ENCODE peak calls at places on chromosomes 11 and 22, in ten cellular contexts. One of them, this sample, is unnamed.

GRCh38 chr11:128610765-128611617 is 23.6 kb upstream of the ETS1 start:
- DNase-seq in ACHN: no peak
- DNase-seq in HuH-7: no peak
- DNase-seq in thoracic aorta: no peak
- DNase-seq in NCI-H1694 treated with DMSO at 0.1 percent for 48 hours: no peak
- DNase-seq in kidney tubule cell: no peak
- DNase-seq in activated T-helper 9 cell treated with anti-CD3 and anti-CD28 coated beads, Interleukin-2, amount 50 U/mL, for 16 hours: no peak
- DNase-seq in Peyer's patch: peak; percentile 91
- DNase-seq in activated T-helper 1 cell treated with anti-CD3 and anti-CD28 coated beads, Interleukin-12 subunit alpha, Interleukin-12 subunit beta, Interleukin-2, Interleukin-4 antibody, amounts not matched to agents 30 ng/mL and 10 ng/mL and 1 ng/mL, durations not matched to agents 14 hours and 24 hours and 36 hours: peak; percentile 33
- DNase-seq in OCI-M1: no peak
- DNase-seq in this sample: no peak

GRCh38 chr11:65539401-65540289 is 14.8 kb downstream of the SCYL1 start:
- DNase-seq in ACHN: no peak
- DNase-seq in HuH-7: no peak
- DNase-seq in thoracic aorta: no peak
- DNase-seq in NCI-H1694 treated with DMSO at 0.1 percent for 48 hours: peak; percentile 40
- DNase-seq in kidney tubule cell: peak; percentile 64
- DNase-seq in activated T-helper 9 cell treated with anti-CD3 and anti-CD28 coated beads, Interleukin-2, amount 50 U/mL, for 16 hours: peak; percentile 31
- DNase-seq in Peyer's patch: peak; percentile 73
- DNase-seq in activated T-helper 1 cell treated with anti-CD3 and anti-CD28 coated beads, Interleukin-12 subunit alpha, Interleukin-12 subunit beta, Interleukin-2, Interleukin-4 antibody, amounts not matched to agents 30 ng/mL and 10 ng/mL and 1 ng/mL, durations not matched to agents 14 hours and 24 hours and 36 hours: no peak
- DNase-seq in OCI-M1: no peak
- DNase-seq in this sample: peak; percentile 81

GRCh38 chr11:134655189-134655937 is 243.3 kb upstream of the B3GAT1 start:
- DNase-seq in ACHN: no peak
- DNase-seq in HuH-7: no peak
- DNase-seq in thoracic aorta: no peak
- DNase-seq in NCI-H1694 treated with DMSO at 0.1 percent for 48 hours: no peak
- DNase-seq in kidney tubule cell: no peak
- DNase-seq in activated T-helper 9 cell treated with anti-CD3 and anti-CD28 coated beads, Interleukin-2, amount 50 U/mL, for 16 hours: no peak
- DNase-seq in Peyer's patch: no peak
- DNase-seq in activated T-helper 1 cell treated with anti-CD3 and anti-CD28 coated beads, Interleukin-12 subunit alpha, Interleukin-12 subunit beta, Interleukin-2, Interleukin-4 antibody, amounts not matched to agents 30 ng/mL and 10 ng/mL and 1 ng/mL, durations not matched to agents 14 hours and 24 hours and 36 hours: no peak
- DNase-seq in OCI-M1: no peak
- DNase-seq in this sample: no peak

GRCh38 chr22:22928666-22929380 is 41.2 kb downstream of the IGLL5 start:
- DNase-seq in ACHN: no peak
- DNase-seq in HuH-7: no peak
- DNase-seq in thoracic aorta: no peak
- DNase-seq in NCI-H1694 treated with DMSO at 0.1 percent for 48 hours: no peak
- DNase-seq in kidney tubule cell: peak; percentile 16
- DNase-seq in activated T-helper 9 cell treated with anti-CD3 and anti-CD28 coated beads, Interleukin-2, amount 50 U/mL, for 16 hours: no peak
- DNase-seq in Peyer's patch: peak; percentile 84
- DNase-seq in activated T-helper 1 cell treated with anti-CD3 and anti-CD28 coated beads, Interleukin-12 subunit alpha, Interleukin-12 subunit beta, Interleukin-2, Interleukin-4 antibody, amounts not matched to agents 30 ng/mL and 10 ng/mL and 1 ng/mL, durations not matched to agents 14 hours and 24 hours and 36 hours: peak; percentile 75
- DNase-seq in OCI-M1: peak; percentile 42
- DNase-seq in this sample: peak; percentile 40

GRCh38 chr22:24200616-24201212 is 19.4 kb downstream of the SUSD2 start:
- DNase-seq in ACHN: peak; percentile 24
- DNase-seq in HuH-7: no peak
- DNase-seq in thoracic aorta: no peak
- DNase-seq in NCI-H1694 treated with DMSO at 0.1 percent for 48 hours: no peak
- DNase-seq in kidney tubule cell: peak; percentile 66
- DNase-seq in activated T-helper 9 cell treated with anti-CD3 and anti-CD28 coated beads, Interleukin-2, amount 50 U/mL, for 16 hours: no peak
- DNase-seq in Peyer's patch: no peak
- DNase-seq in activated T-helper 1 cell treated with anti-CD3 and anti-CD28 coated beads, Interleukin-12 subunit alpha, Interleukin-12 subunit beta, Interleukin-2, Interleukin-4 antibody, amounts not matched to agents 30 ng/mL and 10 ng/mL and 1 ng/mL, durations not matched to agents 14 hours and 24 hours and 36 hours: no peak
- DNase-seq in OCI-M1: no peak
- DNase-seq in this sample: peak; percentile 65

GRCh38 chr11:65920035-65920802 is 993 bp downstream of the DRAP1 start:
- DNase-seq in ACHN: peak; percentile 9
- DNase-seq in HuH-7: no peak
- DNase-seq in thoracic aorta: no peak
- DNase-seq in NCI-H1694 treated with DMSO at 0.1 percent for 48 hours: no peak
- DNase-seq in kidney tubule cell: no peak
- DNase-seq in activated T-helper 9 cell treated with anti-CD3 and anti-CD28 coated beads, Interleukin-2, amount 50 U/mL, for 16 hours: no peak
- DNase-seq in Peyer's patch: no peak
- DNase-seq in activated T-helper 1 cell treated with anti-CD3 and anti-CD28 coated beads, Interleukin-12 subunit alpha, Interleukin-12 subunit beta, Interleukin-2, Interleukin-4 antibody, amounts not matched to agents 30 ng/mL and 10 ng/mL and 1 ng/mL, durations not matched to agents 14 hours and 24 hours and 36 hours: no peak
- DNase-seq in OCI-M1: no peak
- DNase-seq in this sample: peak; percentile 39

GRCh38 chr11:45104006-45104789 is 42.2 kb upstream of the PRDM11 start:
- DNase-seq in ACHN: no peak
- DNase-seq in HuH-7: no peak
- DNase-seq in thoracic aorta: no peak
- DNase-seq in NCI-H1694 treated with DMSO at 0.1 percent for 48 hours: no peak
- DNase-seq in kidney tubule cell: no peak
- DNase-seq in activated T-helper 9 cell treated with anti-CD3 and anti-CD28 coated beads, Interleukin-2, amount 50 U/mL, for 16 hours: no peak
- DNase-seq in Peyer's patch: no peak
- DNase-seq in activated T-helper 1 cell treated with anti-CD3 and anti-CD28 coated beads, Interleukin-12 subunit alpha, Interleukin-12 subunit beta, Interleukin-2, Interleukin-4 antibody, amounts not matched to agents 30 ng/mL and 10 ng/mL and 1 ng/mL, durations not matched to agents 14 hours and 24 hours and 36 hours: no peak
- DNase-seq in OCI-M1: no peak
- DNase-seq in this sample: no peak

GRCh38 chr11:12893787-12894672 is 115.1 kb upstream of the RASSF10 start:
- DNase-seq in ACHN: peak; percentile 67
- DNase-seq in HuH-7: peak; percentile 35
- DNase-seq in thoracic aorta: no peak
- DNase-seq in NCI-H1694 treated with DMSO at 0.1 percent for 48 hours: peak; percentile 47
- DNase-seq in kidney tubule cell: peak; percentile 61
- DNase-seq in activated T-helper 9 cell treated with anti-CD3 and anti-CD28 coated beads, Interleukin-2, amount 50 U/mL, for 16 hours: peak; percentile 6
- DNase-seq in Peyer's patch: no peak
- DNase-seq in activated T-helper 1 cell treated with anti-CD3 and anti-CD28 coated beads, Interleukin-12 subunit alpha, Interleukin-12 subunit beta, Interleukin-2, Interleukin-4 antibody, amounts not matched to agents 30 ng/mL and 10 ng/mL and 1 ng/mL, durations not matched to agents 14 hours and 24 hours and 36 hours: peak; percentile 18
- DNase-seq in OCI-M1: peak; percentile 62
- DNase-seq in this sample: peak; percentile 67

GRCh38 chr22:22748297-22748743 is 103.9 kb downstream of the GGTLC2 start:
- DNase-seq in ACHN: peak; percentile 35
- DNase-seq in HuH-7: peak; percentile 44
- DNase-seq in thoracic aorta: no peak
- DNase-seq in NCI-H1694 treated with DMSO at 0.1 percent for 48 hours: peak; percentile 35
- DNase-seq in kidney tubule cell: peak; percentile 49
- DNase-seq in activated T-helper 9 cell treated with anti-CD3 and anti-CD28 coated beads, Interleukin-2, amount 50 U/mL, for 16 hours: no peak
- DNase-seq in Peyer's patch: peak; percentile 63
- DNase-seq in activated T-helper 1 cell treated with anti-CD3 and anti-CD28 coated beads, Interleukin-12 subunit alpha, Interleukin-12 subunit beta, Interleukin-2, Interleukin-4 antibody, amounts not matched to agents 30 ng/mL and 10 ng/mL and 1 ng/mL, durations not matched to agents 14 hours and 24 hours and 36 hours: no peak
- DNase-seq in OCI-M1: peak; percentile 82
- DNase-seq in this sample: peak; percentile 64

GRCh38 chr11:57248780-57249383 is 11.8 kb upstream of the APLNR start:
- DNase-seq in ACHN: peak; percentile 38
- DNase-seq in HuH-7: peak; percentile 59
- DNase-seq in thoracic aorta: peak; percentile 5
- DNase-seq in NCI-H1694 treated with DMSO at 0.1 percent for 48 hours: peak; percentile 43
- DNase-seq in kidney tubule cell: peak; percentile 56
- DNase-seq in activated T-helper 9 cell treated with anti-CD3 and anti-CD28 coated beads, Interleukin-2, amount 50 U/mL, for 16 hours: no peak
- DNase-seq in Peyer's patch: no peak
- DNase-seq in activated T-helper 1 cell treated with anti-CD3 and anti-CD28 coated beads, Interleukin-12 subunit alpha, Interleukin-12 subunit beta, Interleukin-2, Interleukin-4 antibody, amounts not matched to agents 30 ng/mL and 10 ng/mL and 1 ng/mL, durations not matched to agents 14 hours and 24 hours and 36 hours: no peak
- DNase-seq in OCI-M1: peak; percentile 87
- DNase-seq in this sample: peak; percentile 69

GRCh38 chr11:62671272-62671603 is 235 bp upstream of the UQCC3 start:
- DNase-seq in ACHN: peak; percentile 24
- DNase-seq in HuH-7: no peak
- DNase-seq in thoracic aorta: no peak
- DNase-seq in NCI-H1694 treated with DMSO at 0.1 percent for 48 hours: no peak
- DNase-seq in kidney tubule cell: no peak
- DNase-seq in activated T-helper 9 cell treated with anti-CD3 and anti-CD28 coated beads, Interleukin-2, amount 50 U/mL, for 16 hours: peak; percentile 24
- DNase-seq in Peyer's patch: no peak
- DNase-seq in activated T-helper 1 cell treated with anti-CD3 and anti-CD28 coated beads, Interleukin-12 subunit alpha, Interleukin-12 subunit beta, Interleukin-2, Interleukin-4 antibody, amounts not matched to agents 30 ng/mL and 10 ng/mL and 1 ng/mL, durations not matched to agents 14 hours and 24 hours and 36 hours: no peak
- DNase-seq in OCI-M1: no peak
- DNase-seq in this sample: no peak

GRCh38 chr11:28169816-28170215 is 61.6 kb downstream of the METTL15 start:
- DNase-seq in ACHN: no peak
- DNase-seq in HuH-7: no peak
- DNase-seq in thoracic aorta: no peak
- DNase-seq in NCI-H1694 treated with DMSO at 0.1 percent for 48 hours: no peak
- DNase-seq in kidney tubule cell: peak; percentile 1
- DNase-seq in activated T-helper 9 cell treated with anti-CD3 and anti-CD28 coated beads, Interleukin-2, amount 50 U/mL, for 16 hours: no peak
- DNase-seq in Peyer's patch: no peak
- DNase-seq in activated T-helper 1 cell treated with anti-CD3 and anti-CD28 coated beads, Interleukin-12 subunit alpha, Interleukin-12 subunit beta, Interleukin-2, Interleukin-4 antibody, amounts not matched to agents 30 ng/mL and 10 ng/mL and 1 ng/mL, durations not matched to agents 14 hours and 24 hours and 36 hours: no peak
- DNase-seq in OCI-M1: peak; percentile 21
- DNase-seq in this sample: no peak

GRCh38 chr11:118227865-118228785 is 3.3 kb upstream of the JAML start:
- DNase-seq in ACHN: no peak
- DNase-seq in HuH-7: no peak
- DNase-seq in thoracic aorta: no peak
- DNase-seq in NCI-H1694 treated with DMSO at 0.1 percent for 48 hours: no peak
- DNase-seq in kidney tubule cell: no peak
- DNase-seq in activated T-helper 9 cell treated with anti-CD3 and anti-CD28 coated beads, Interleukin-2, amount 50 U/mL, for 16 hours: no peak
- DNase-seq in Peyer's patch: peak; percentile 38
- DNase-seq in activated T-helper 1 cell treated with anti-CD3 and anti-CD28 coated beads, Interleukin-12 subunit alpha, Interleukin-12 subunit beta, Interleukin-2, Interleukin-4 antibody, amounts not matched to agents 30 ng/mL and 10 ng/mL and 1 ng/mL, durations not matched to agents 14 hours and 24 hours and 36 hours: no peak
- DNase-seq in OCI-M1: peak; percentile 83
- DNase-seq in this sample: no peak

GRCh38 chr22:11598492-11599440 is 3929.2 kb upstream of the OR11H1 start:
- DNase-seq in ACHN: no peak
- DNase-seq in HuH-7: no peak
- DNase-seq in thoracic aorta: no peak
- DNase-seq in NCI-H1694 treated with DMSO at 0.1 percent for 48 hours: no peak
- DNase-seq in kidney tubule cell: no peak
- DNase-seq in activated T-helper 9 cell treated with anti-CD3 and anti-CD28 coated beads, Interleukin-2, amount 50 U/mL, for 16 hours: no peak
- DNase-seq in Peyer's patch: no peak
- DNase-seq in activated T-helper 1 cell treated with anti-CD3 and anti-CD28 coated beads, Interleukin-12 subunit alpha, Interleukin-12 subunit beta, Interleukin-2, Interleukin-4 antibody, amounts not matched to agents 30 ng/mL and 10 ng/mL and 1 ng/mL, durations not matched to agents 14 hours and 24 hours and 36 hours: no peak
- DNase-seq in OCI-M1: no peak
- DNase-seq in this sample: no peak

GRCh38 chr11:84720706-84721402 is 906.3 kb downstream of the DLG2 start:
- DNase-seq in ACHN: no peak
- DNase-seq in HuH-7: no peak
- DNase-seq in thoracic aorta: no peak
- DNase-seq in NCI-H1694 treated with DMSO at 0.1 percent for 48 hours: no peak
- DNase-seq in kidney tubule cell: no peak
- DNase-seq in activated T-helper 9 cell treated with anti-CD3 and anti-CD28 coated beads, Interleukin-2, amount 50 U/mL, for 16 hours: no peak
- DNase-seq in Peyer's patch: no peak
- DNase-seq in activated T-helper 1 cell treated with anti-CD3 and anti-CD28 coated beads, Interleukin-12 subunit alpha, Interleukin-12 subunit beta, Interleukin-2, Interleukin-4 antibody, amounts not matched to agents 30 ng/mL and 10 ng/mL and 1 ng/mL, durations not matched to agents 14 hours and 24 hours and 36 hours: no peak
- DNase-seq in OCI-M1: no peak
- DNase-seq in this sample: no peak

GRCh38 chr22:32044913-32045312 is 1.9 kb downstream of the SLC5A1 start:
- DNase-seq in ACHN: no peak
- DNase-seq in HuH-7: no peak
- DNase-seq in thoracic aorta: no peak
- DNase-seq in NCI-H1694 treated with DMSO at 0.1 percent for 48 hours: no peak
- DNase-seq in kidney tubule cell: no peak
- DNase-seq in activated T-helper 9 cell treated with anti-CD3 and anti-CD28 coated beads, Interleukin-2, amount 50 U/mL, for 16 hours: no peak
- DNase-seq in Peyer's patch: no peak
- DNase-seq in activated T-helper 1 cell treated with anti-CD3 and anti-CD28 coated beads, Interleukin-12 subunit alpha, Interleukin-12 subunit beta, Interleukin-2, Interleukin-4 antibody, amounts not matched to agents 30 ng/mL and 10 ng/mL and 1 ng/mL, durations not matched to agents 14 hours and 24 hours and 36 hours: no peak
- DNase-seq in OCI-M1: no peak
- DNase-seq in this sample: peak; percentile 30

GRCh38 chr11:47593934-47594855 is at the start of gene C1QTNF4:
- DNase-seq in ACHN: no peak
- DNase-seq in HuH-7: no peak
- DNase-seq in thoracic aorta: no peak
- DNase-seq in NCI-H1694 treated with DMSO at 0.1 percent for 48 hours: no peak
- DNase-seq in kidney tubule cell: no peak
- DNase-seq in activated T-helper 9 cell treated with anti-CD3 and anti-CD28 coated beads, Interleukin-2, amount 50 U/mL, for 16 hours: no peak
- DNase-seq in Peyer's patch: no peak
- DNase-seq in activated T-helper 1 cell treated with anti-CD3 and anti-CD28 coated beads, Interleukin-12 subunit alpha, Interleukin-12 subunit beta, Interleukin-2, Interleukin-4 antibody, amounts not matched to agents 30 ng/mL and 10 ng/mL and 1 ng/mL, durations not matched to agents 14 hours and 24 hours and 36 hours: no peak
- DNase-seq in OCI-M1: no peak
- DNase-seq in this sample: no peak

GRCh38 chr11:129331217-129331616 is 44.4 kb upstream of the BARX2 start:
- DNase-seq in ACHN: no peak
- DNase-seq in HuH-7: no peak
- DNase-seq in thoracic aorta: no peak
- DNase-seq in NCI-H1694 treated with DMSO at 0.1 percent for 48 hours: no peak
- DNase-seq in kidney tubule cell: no peak
- DNase-seq in activated T-helper 9 cell treated with anti-CD3 and anti-CD28 coated beads, Interleukin-2, amount 50 U/mL, for 16 hours: no peak
- DNase-seq in Peyer's patch: no peak
- DNase-seq in activated T-helper 1 cell treated with anti-CD3 and anti-CD28 coated beads, Interleukin-12 subunit alpha, Interleukin-12 subunit beta, Interleukin-2, Interleukin-4 antibody, amounts not matched to agents 30 ng/mL and 10 ng/mL and 1 ng/mL, durations not matched to agents 14 hours and 24 hours and 36 hours: no peak
- DNase-seq in OCI-M1: no peak
- DNase-seq in this sample: peak; percentile 48

GRCh38 chr22:22578702-22579424 is 19.8 kb upstream of the PRAME start:
- DNase-seq in ACHN: peak; percentile 46
- DNase-seq in HuH-7: no peak
- DNase-seq in thoracic aorta: no peak
- DNase-seq in NCI-H1694 treated with DMSO at 0.1 percent for 48 hours: no peak
- DNase-seq in kidney tubule cell: peak; percentile 83
- DNase-seq in activated T-helper 9 cell treated with anti-CD3 and anti-CD28 coated beads, Interleukin-2, amount 50 U/mL, for 16 hours: no peak
- DNase-seq in Peyer's patch: no peak
- DNase-seq in activated T-helper 1 cell treated with anti-CD3 and anti-CD28 coated beads, Interleukin-12 subunit alpha, Interleukin-12 subunit beta, Interleukin-2, Interleukin-4 antibody, amounts not matched to agents 30 ng/mL and 10 ng/mL and 1 ng/mL, durations not matched to agents 14 hours and 24 hours and 36 hours: no peak
- DNase-seq in OCI-M1: no peak
- DNase-seq in this sample: no peak

GRCh38 chr22:30866811-30867271 is 101.7 kb downstream of the MORC2 start:
- DNase-seq in ACHN: no peak
- DNase-seq in HuH-7: peak; percentile 49
- DNase-seq in thoracic aorta: no peak
- DNase-seq in NCI-H1694 treated with DMSO at 0.1 percent for 48 hours: no peak
- DNase-seq in kidney tubule cell: no peak
- DNase-seq in activated T-helper 9 cell treated with anti-CD3 and anti-CD28 coated beads, Interleukin-2, amount 50 U/mL, for 16 hours: no peak
- DNase-seq in Peyer's patch: no peak
- DNase-seq in activated T-helper 1 cell treated with anti-CD3 and anti-CD28 coated beads, Interleukin-12 subunit alpha, Interleukin-12 subunit beta, Interleukin-2, Interleukin-4 antibody, amounts not matched to agents 30 ng/mL and 10 ng/mL and 1 ng/mL, durations not matched to agents 14 hours and 24 hours and 36 hours: no peak
- DNase-seq in OCI-M1: no peak
- DNase-seq in this sample: peak; percentile 14

GRCh38 chr11:123111465-123111864 is 49.5 kb upstream of the HSPA8 start:
- DNase-seq in ACHN: peak; percentile 59
- DNase-seq in HuH-7: peak; percentile 60
- DNase-seq in thoracic aorta: no peak
- DNase-seq in NCI-H1694 treated with DMSO at 0.1 percent for 48 hours: peak; percentile 32
- DNase-seq in kidney tubule cell: peak; percentile 73
- DNase-seq in activated T-helper 9 cell treated with anti-CD3 and anti-CD28 coated beads, Interleukin-2, amount 50 U/mL, for 16 hours: no peak
- DNase-seq in Peyer's patch: no peak
- DNase-seq in activated T-helper 1 cell treated with anti-CD3 and anti-CD28 coated beads, Interleukin-12 subunit alpha, Interleukin-12 subunit beta, Interleukin-2, Interleukin-4 antibody, amounts not matched to agents 30 ng/mL and 10 ng/mL and 1 ng/mL, durations not matched to agents 14 hours and 24 hours and 36 hours: no peak
- DNase-seq in OCI-M1: peak; percentile 73
- DNase-seq in this sample: peak; percentile 86

GRCh38 chr22:47854680-47855079 is 1092.2 kb downstream of the TBC1D22A start:
- DNase-seq in ACHN: no peak
- DNase-seq in HuH-7: no peak
- DNase-seq in thoracic aorta: no peak
- DNase-seq in NCI-H1694 treated with DMSO at 0.1 percent for 48 hours: no peak
- DNase-seq in kidney tubule cell: no peak
- DNase-seq in activated T-helper 9 cell treated with anti-CD3 and anti-CD28 coated beads, Interleukin-2, amount 50 U/mL, for 16 hours: no peak
- DNase-seq in Peyer's patch: no peak
- DNase-seq in activated T-helper 1 cell treated with anti-CD3 and anti-CD28 coated beads, Interleukin-12 subunit alpha, Interleukin-12 subunit beta, Interleukin-2, Interleukin-4 antibody, amounts not matched to agents 30 ng/mL and 10 ng/mL and 1 ng/mL, durations not matched to agents 14 hours and 24 hours and 36 hours: no peak
- DNase-seq in OCI-M1: no peak
- DNase-seq in this sample: no peak

GRCh38 chr11:128551641-128552335 is 35.6 kb downstream of the ETS1 start:
- DNase-seq in ACHN: no peak
- DNase-seq in HuH-7: no peak
- DNase-seq in thoracic aorta: no peak
- DNase-seq in NCI-H1694 treated with DMSO at 0.1 percent for 48 hours: no peak
- DNase-seq in kidney tubule cell: no peak
- DNase-seq in activated T-helper 9 cell treated with anti-CD3 and anti-CD28 coated beads, Interleukin-2, amount 50 U/mL, for 16 hours: no peak
- DNase-seq in Peyer's patch: peak; percentile 62
- DNase-seq in activated T-helper 1 cell treated with anti-CD3 and anti-CD28 coated beads, Interleukin-12 subunit alpha, Interleukin-12 subunit beta, Interleukin-2, Interleukin-4 antibody, amounts not matched to agents 30 ng/mL and 10 ng/mL and 1 ng/mL, durations not matched to agents 14 hours and 24 hours and 36 hours: peak; percentile 16
- DNase-seq in OCI-M1: peak; percentile 75
- DNase-seq in this sample: peak; percentile 35

GRCh38 chr11:78315724-78316123 is 101.9 kb downstream of the GAB2 start:
- DNase-seq in ACHN: no peak
- DNase-seq in HuH-7: no peak
- DNase-seq in thoracic aorta: no peak
- DNase-seq in NCI-H1694 treated with DMSO at 0.1 percent for 48 hours: no peak
- DNase-seq in kidney tubule cell: no peak
- DNase-seq in activated T-helper 9 cell treated with anti-CD3 and anti-CD28 coated beads, Interleukin-2, amount 50 U/mL, for 16 hours: no peak
- DNase-seq in Peyer's patch: no peak
- DNase-seq in activated T-helper 1 cell treated with anti-CD3 and anti-CD28 coated beads, Interleukin-12 subunit alpha, Interleukin-12 subunit beta, Interleukin-2, Interleukin-4 antibody, amounts not matched to agents 30 ng/mL and 10 ng/mL and 1 ng/mL, durations not matched to agents 14 hours and 24 hours and 36 hours: no peak
- DNase-seq in OCI-M1: no peak
- DNase-seq in this sample: no peak

This sample was measured in PC-3.